ENCODE peak calls at places on chromosomes 12 and 14, in six cellular contexts. I, P, H, R, W and C are unnamed samples.

GRCh38 chr12:104772336-104772735 is 185.8 kb downstream of the SLC41A2 start:
- DNase-seq in P (no peak), R (no peak), H (no peak), W (no peak), I (no peak), C (no peak)

GRCh38 chr14:88323086-88323519 is at the start of gene KCNK10:
- DNase-seq in P (no peak), I (no peak), R (no peak), W (peak; percentile 6), H (no peak), C (peak; percentile 6)

GRCh38 chr14:104651876-104652260 is 37.5 kb upstream of the INF2 start:
- DNase-seq in R (no peak), P (peak; percentile 47), H (no peak), W (no peak), I (no peak), C (no peak)

GRCh38 chr14:37903561-37904191 is 304.0 kb upstream of the SSTR1 start:
- DNase-seq in R (no peak), P (no peak), I (no peak), W (peak; percentile 65), H (no peak), C (peak; percentile 75)

GRCh38 chr14:61403411-61403810 is 82.0 kb downstream of the PRKCH start:
- DNase-seq in W (no peak), H (no peak), R (no peak), P (no peak), I (no peak), C (no peak)

GRCh38 chr14:67623114-67623513 is 3.4 kb downstream of the ARG2 start:
- DNase-seq in P (no peak), W (peak; percentile 56), I (no peak), R (no peak), H (no peak), C (peak; percentile 57)

GRCh38 chr14:65813760-65814387 is 401.3 kb downstream of the FUT8 start:
- DNase-seq in W (no peak), I (no peak), R (no peak), H (no peak), P (no peak), C (no peak)

GRCh38 chr14:36949371-36949770 is 223.0 kb downstream of the SLC25A21 start:
- DNase-seq in I (no peak), R (no peak), P (no peak), W (no peak), H (no peak), C (no peak)

GRCh38 chr12:64390275-64390851 is at the start of gene C12orf56:
- DNase-seq in R (no peak), I (no peak), H (no peak), P (peak; percentile 62), W (peak; percentile 25), C (no peak)

GRCh38 chr12:43847427-43847826 is 11.5 kb downstream of the TMEM117 start:
- DNase-seq in I (no peak), W (no peak), P (no peak), R (no peak), H (no peak), C (peak; percentile 81)

GRCh38 chr14:49460647-49461046 is 125.5 kb downstream of the RPS29 start:
- DNase-seq in W (no peak), R (no peak), H (no peak), P (no peak), I (no peak), C (no peak)

GRCh38 chr12:132071837-132072384 is 72.2 kb downstream of the DDX51 start:
- DNase-seq in P (no peak), I (no peak), W (no peak), H (no peak), R (no peak), C (no peak)

GRCh38 chr12:123929869-123930583 is 42.6 kb downstream of the CCDC92 start:
- DNase-seq in H (no peak), W (no peak), I (no peak), P (no peak), R (no peak), C (no peak)

GRCh38 chr12:28563926-28564325 is 373.7 kb downstream of the CCDC91 start:
- DNase-seq in W (peak; percentile 70), I (no peak), P (no peak), H (no peak), R (no peak), C (peak; percentile 37)

GRCh38 chr12:6376079-6376941 is 947 bp upstream of the SCNN1A start:
- DNase-seq in R (no peak), H (peak; percentile 79), I (peak; percentile 92), W (peak; percentile 84), P (peak; percentile 76), C (peak; percentile 74)

GRCh38 chr12:25438638-25439037 is 114.4 kb downstream of the LMNTD1 start:
- DNase-seq in P (no peak), H (no peak), W (peak; percentile 31), R (no peak), I (no peak), C (peak; percentile 65)

GRCh38 chr12:738712-739111 is 13.7 kb upstream of the WNK1 start:
- DNase-seq in I (no peak), H (no peak), W (no peak), R (no peak), P (no peak), C (no peak)

GRCh38 chr12:92002673-92003382 is 142.8 kb downstream of the BTG1 start:
- DNase-seq in P (no peak), W (peak; percentile 57), H (no peak), R (no peak), I (no peak), C (no peak)

GRCh38 chr14:105882626-105883025 is 356.2 kb downstream of the TMEM121 start:
- DNase-seq in W (no peak), I (peak; percentile 8), P (peak; percentile 25), H (peak; percentile 50), R (peak; percentile 5), C (no peak)
- H3K9me3 ChIP-seq in W (no peaks in the 10 kb centered on the region), I (no peaks in the 10 kb centered on the region), P (no peaks in the 10 kb centered on the region), H (no peaks in the 10 kb centered on the region), R (no peaks in the 10 kb centered on the region), C (no peaks in the 10 kb centered on the region)

DNA sequence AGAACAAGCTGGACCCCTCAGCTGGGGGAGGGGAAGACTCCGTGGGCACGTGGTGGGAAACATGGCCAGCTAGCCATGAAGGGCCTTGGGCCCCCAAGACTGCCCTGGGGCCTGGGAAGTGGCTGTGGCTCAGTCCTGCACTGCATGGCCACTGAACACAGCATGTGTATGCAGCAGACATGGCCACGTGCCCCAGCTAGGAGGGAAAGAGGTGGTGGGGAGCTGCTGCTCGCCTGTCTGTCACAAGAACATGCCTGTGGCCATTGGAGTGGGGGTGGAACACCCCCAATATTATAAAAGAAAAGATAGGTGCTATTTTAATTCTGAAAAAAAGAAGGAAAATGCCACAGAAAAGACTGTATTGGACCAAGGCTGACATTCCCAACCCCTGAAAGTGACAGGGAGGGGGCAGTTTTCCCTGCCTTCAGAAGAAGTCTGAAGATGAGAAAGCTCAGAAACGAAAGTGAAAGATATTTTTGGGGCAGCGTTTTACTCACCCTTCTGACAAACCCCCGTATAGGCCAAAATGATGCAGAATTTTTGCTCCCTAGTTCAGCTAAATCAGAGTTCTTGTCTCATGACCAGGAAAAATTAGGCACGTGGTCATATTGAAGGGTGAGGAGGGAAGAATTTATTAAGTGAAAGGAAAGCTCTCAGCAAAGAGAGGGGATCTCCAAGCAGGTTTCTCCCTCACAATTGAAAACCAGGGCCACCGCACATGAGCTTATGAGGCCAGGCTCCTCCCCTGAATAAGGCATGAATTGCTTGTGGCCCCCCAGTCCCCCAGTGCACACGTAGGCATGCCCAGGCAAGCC is 35.2 kb upstream of the PCNX1 start:
- DNase-seq in R (no peak), P (no peak), H (no peak), W (no peak), I (no peak), C (no peak)
- H3K9me3 ChIP-seq in R (no peaks in the 10 kb centered on the region), P (no peaks in the 10 kb centered on the region), H (peaks cover 11% of the 10 kb centered on the region), W (no peaks in the 10 kb centered on the region), I (peaks cover 11% of the 10 kb centered on the region), C (no peaks in the 10 kb centered on the region)

GRCh38 chr14:52695481-52696091 is at the start of gene ERO1A:
- DNase-seq in W (peak; percentile 87), P (peak; percentile 93), H (peak; percentile 87), R (peak; percentile 96), I (peak; percentile 88), C (peak; percentile 81)

GRCh38 chr14:52693532-52693931 is 1.8 kb downstream of the ERO1A start:
- DNase-seq in I (no peak), H (no peak), W (no peak), R (no peak), P (no peak), C (no peak)

GRCh38 chr14:52692248-52692962 is 3.0 kb downstream of the ERO1A start:
- DNase-seq in H (no peak), W (peak; percentile 67), P (no peak), R (no peak), I (no peak), C (peak; percentile 88)

GRCh38 chr14:52693004-52693403 is 2.4 kb downstream of the ERO1A start:
- DNase-seq in W (no peak), R (no peak), P (no peak), I (no peak), H (no peak), C (no peak)

DNA sequence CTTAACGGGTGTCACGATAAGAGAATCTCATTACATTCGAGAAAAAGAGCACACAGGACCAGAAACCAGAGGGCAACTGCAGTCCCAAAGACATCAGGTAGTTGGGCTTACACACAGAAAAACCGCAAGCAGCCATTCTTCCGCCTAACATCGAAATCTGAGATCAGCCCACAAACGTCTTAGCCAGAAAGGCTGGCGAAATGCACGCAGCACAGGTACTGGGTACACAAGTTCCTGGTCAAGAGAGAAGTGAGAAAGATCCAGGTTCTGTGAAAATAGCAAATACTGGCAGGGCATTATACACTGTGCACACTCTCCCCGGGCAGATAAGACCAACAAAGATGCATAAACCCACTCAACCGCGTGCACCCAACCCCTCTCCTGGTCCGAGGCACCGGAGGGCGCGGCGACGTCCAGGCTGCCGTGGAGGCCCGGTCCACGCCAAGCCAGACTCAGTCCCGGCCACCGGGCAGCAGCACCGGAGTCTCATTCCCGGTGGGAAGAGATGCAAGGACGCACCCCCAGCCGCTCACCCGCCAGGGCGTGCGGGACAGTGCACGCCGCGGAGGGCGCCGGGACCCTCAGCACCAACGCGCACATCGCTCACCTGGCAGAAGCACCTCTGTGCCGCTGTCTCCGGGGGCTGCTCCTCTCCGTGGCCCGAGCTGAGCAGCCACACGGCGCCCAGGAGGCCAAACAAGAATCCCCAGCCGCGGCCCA is 437 bp downstream of the ERO1A start:
- DNase-seq in R (no peak), H (no peak), W (peak; percentile 41), I (peak; percentile 64), P (no peak), C (peak; percentile 44)
- H3K9me3 ChIP-seq in R (no peaks in the 10 kb centered on the region), H (no peaks in the 10 kb centered on the region), W (no peaks in the 10 kb centered on the region), I (no peaks in the 10 kb centered on the region), P (no peaks in the 10 kb centered on the region), C (no peaks in the 10 kb centered on the region)

DNA sequence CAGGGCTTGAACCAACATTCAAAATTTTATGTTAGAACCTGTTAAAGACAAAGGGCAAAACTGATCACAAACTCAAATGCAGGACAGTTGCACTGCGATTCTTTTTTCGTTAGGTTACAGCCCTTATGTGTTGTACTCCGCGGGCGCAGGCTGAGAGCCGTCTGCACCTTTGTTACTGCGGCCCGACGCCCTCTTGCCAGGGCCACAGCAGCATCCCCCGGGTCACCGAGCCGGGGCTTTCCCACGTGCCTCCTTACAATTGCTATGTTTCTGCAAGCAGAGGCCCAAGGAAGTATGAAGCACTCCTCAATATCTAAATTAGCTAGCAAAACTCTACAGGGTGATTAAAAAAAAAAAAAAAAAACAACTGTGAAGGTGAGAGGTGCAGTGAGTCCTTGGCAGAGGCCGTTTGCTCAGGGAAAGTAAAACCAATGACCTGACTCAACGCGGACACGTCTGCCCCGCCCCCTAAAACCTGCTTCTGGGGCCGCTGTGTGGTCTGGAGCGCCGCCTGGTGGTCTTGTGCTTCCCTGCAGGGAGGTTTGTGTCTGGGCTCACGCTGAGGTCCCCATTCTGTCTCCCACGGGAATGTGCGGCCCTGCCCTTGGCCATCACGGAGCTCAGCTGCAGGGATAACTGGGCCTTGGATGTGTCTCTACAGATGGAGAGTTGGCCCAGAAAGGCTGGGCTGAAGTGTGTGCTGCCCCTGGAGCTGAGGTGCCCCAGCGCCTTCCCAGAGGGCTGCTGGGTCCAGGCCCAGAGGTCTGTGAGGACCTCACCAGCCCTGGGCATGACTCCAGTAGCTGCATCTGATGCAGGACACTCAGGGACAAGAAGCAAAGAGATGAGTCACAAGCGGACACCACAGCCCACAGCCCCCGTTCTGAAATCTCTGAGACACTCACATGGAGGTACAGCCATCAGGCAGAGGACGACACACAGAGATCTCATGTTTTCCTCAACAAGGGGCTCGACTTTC is 418.5 kb downstream of the TMEM121 start:
- DNase-seq in R (peak; percentile 77), I (peak; percentile 85), H (peak; percentile 27), W (no peak), P (peak; percentile 77), C (no peak)
- H3K9me3 ChIP-seq in R (no peaks in the 10 kb centered on the region), I (peaks cover 3% of the 10 kb centered on the region), H (no peaks in the 10 kb centered on the region), W (no peaks in the 10 kb centered on the region), P (no peaks in the 10 kb centered on the region), C (no peaks in the 10 kb centered on the region)